ENCODE peak calls at places on chromosome 10, in eight cellular contexts. P is aorta; C is caudate nucleus; O is effector memory CD4-positive, alpha-beta T cell; F is heart left ventricle; I is stomach; D is spleen; W is SK-N-MC. Y is an unnamed sample.

GRCh38 chr10:62618576-62619408 is 185.7 kb upstream of the ADO start:
- DNase-seq in I (no peak), F (no peak), P (peak), D (peak), C (no peak), W (peak), O (no peak), Y (peak)

GRCh38 chr10:111222961-111223360 is 146.1 kb downstream of the ADRA2A start:
- DNase-seq in C (no peak), O (no peak), W (no peak), F (no peak), P (no peak), D (no peak), I (no peak), Y (no peak)

GRCh38 chr10:101485681-101486554 is 102.1 kb downstream of the POLL start:
- DNase-seq in W (peak), C (peak), P (no peak), D (no peak), F (no peak), O (no peak), I (no peak), Y (peak)

GRCh38 chr10:114262478-114262877 is 23.4 kb downstream of the VWA2 start:
- DNase-seq in D (no peak), I (no peak), W (no peak), P (no peak), O (no peak), F (no peak), C (no peak), Y (no peak)

GRCh38 chr10:94005050-94005449 is 11.3 kb downstream of the PLCE1 start:
- DNase-seq in I (no peak), F (no peak), P (no peak), D (no peak), C (no peak), W (no peak), O (no peak), Y (no peak)

GRCh38 chr10:34861293-34862004 is 46.4 kb upstream of the PARD3 start:
- DNase-seq in C (no peak), F (peak), O (no peak), W (no peak), I (peak), P (no peak), D (no peak), Y (no peak)

GRCh38 chr10:103983367-103983911 is 16.5 kb downstream of the SLK start:
- DNase-seq in F (no peak), P (no peak), D (no peak), I (no peak), W (no peak), O (no peak), C (no peak), Y (no peak)

GRCh38 chr10:74027702-74028101 is 29.8 kb downstream of the VCL start:
- DNase-seq in P (no peak), D (no peak), C (no peak), O (no peak), W (no peak), I (no peak), F (no peak), Y (no peak)

GRCh38 chr10:490256-490655 is 199.2 kb downstream of the DIP2C start:
- DNase-seq in I (peak), W (no peak), P (no peak), C (no peak), O (no peak), F (no peak), D (peak), Y (no peak)

GRCh38 chr10:100654835-100655759 is 90.3 kb upstream of the PAX2 start:
- DNase-seq in W (no peak), P (no peak), I (no peak), F (no peak), D (peak), O (no peak), C (no peak), Y (no peak)

GRCh38 chr10:117339569-117339968 is 35.7 kb downstream of the PDZD8 start:
- DNase-seq in D (no peak), I (no peak), W (no peak), F (no peak), O (no peak), C (no peak), P (no peak), Y (no peak)

GRCh38 chr10:17026686-17027485 is 102.7 kb downstream of the CUBN start:
- DNase-seq in I (no peak), W (no peak), P (no peak), D (no peak), F (no peak), O (peak), C (no peak), Y (no peak)

GRCh38 chr10:72597897-72598296 is 28.0 kb downstream of the MICU1 start:
- DNase-seq in D (no peak), P (no peak), C (no peak), O (no peak), F (no peak), W (no peak), I (no peak), Y (no peak)

GRCh38 chr10:71694567-71694968 is 25.0 kb downstream of the C10orf105 start:
- DNase-seq in O (no peak), D (peak), W (no peak), P (peak), C (no peak), I (peak), F (no peak), Y (peak)

GRCh38 chr10:19432000-19432399 is 383.4 kb downstream of the MALRD1 start:
- DNase-seq in D (no peak), P (no peak), F (no peak), C (no peak), O (no peak), I (no peak), W (no peak), Y (no peak)

GRCh38 chr10:69089638-69090599 is 2.0 kb downstream of the SRGN start:
- DNase-seq in I (peak), D (peak), P (peak), O (peak), C (no peak), F (no peak), W (no peak), Y (no peak)

GRCh38 chr10:27981744-27982143 is 17.1 kb downstream of the ODAD2 start:
- DNase-seq in W (no peak), C (no peak), P (no peak), D (no peak), I (no peak), F (no peak), O (no peak), Y (no peak)

GRCh38 chr10:69172241-69172998 is 7.6 kb upstream of the SUPV3L1 start:
- DNase-seq in O (no peak), I (no peak), P (no peak), F (no peak), W (no peak), D (no peak), C (no peak), Y (no peak)

GRCh38 chr10:64959883-64960282 is 1438.7 kb downstream of the REEP3 start:
- DNase-seq in F (no peak), D (no peak), I (no peak), C (no peak), P (no peak), W (no peak), O (no peak), Y (no peak)

GRCh38 chr10:50375051-50375452 is 123.7 kb upstream of the ASAH2 start:
- DNase-seq in D (no peak), O (no peak), C (no peak), W (no peak), P (no peak), I (no peak), F (no peak), Y (no peak)

GRCh38 chr10:36492590-36493510 is 632.5 kb upstream of the ANKRD30A start:
- DNase-seq in P (no peak), O (no peak), I (no peak), C (no peak), D (no peak), W (no peak), F (no peak), Y (no peak)

GRCh38 chr10:45224219-45224841 is 91.1 kb downstream of the OR13A1 start:
- DNase-seq in D (no peak), O (no peak), C (no peak), I (no peak), F (no peak), W (no peak), P (peak), Y (no peak)

GRCh38 chr10:86117051-86117450 is 249.5 kb downstream of the GRID1 start:
- DNase-seq in F (no peak), W (no peak), O (no peak), D (no peak), C (no peak), P (no peak), I (no peak), Y (no peak)

GRCh38 chr10:7233259-7233991 is 177.4 kb downstream of the SFMBT2 start:
- DNase-seq in D (no peak), W (no peak), P (no peak), C (no peak), I (no peak), O (no peak), F (no peak), Y (peak)

GRCh38 chr10:3774814-3775670 is 10.0 kb downstream of the KLF6 start:
- DNase-seq in W (no peak), P (peak), F (no peak), O (no peak), I (no peak), C (no peak), D (no peak), Y (no peak)

GRCh38 chr10:20817116-20817515 is 80.0 kb downstream of the NEBL start:
- DNase-seq in P (no peak), D (no peak), C (no peak), I (no peak), O (no peak), F (no peak), W (no peak), Y (no peak)

GRCh38 chr10:129631870-129632623 is 165.0 kb downstream of the MGMT start:
- DNase-seq in O (no peak), P (no peak), C (no peak), D (no peak), I (no peak), F (no peak), W (no peak), Y (no peak)

GRCh38 chr10:69929575-69929974 is 123.1 kb upstream of the MACROH2A2 start:
- DNase-seq in P (no peak), F (no peak), O (no peak), C (no peak), W (no peak), I (no peak), D (no peak), Y (no peak)

GRCh38 chr10:128263891-128264688 is 137.9 kb upstream of the MKI67 start:
- DNase-seq in P (peak), O (peak), C (peak), I (peak), D (no peak), F (peak), W (no peak), Y (peak)

GRCh38 chr10:100744980-100745881 is at the start of gene PAX2:
- DNase-seq in P (no peak), I (no peak), F (no peak), C (no peak), D (no peak), W (no peak), O (no peak), Y (no peak)

GRCh38 chr10:122192142-122192541 is 79.0 kb upstream of the BTBD16 start:
- DNase-seq in F (no peak), P (peak), O (no peak), W (no peak), D (no peak), I (no peak), C (no peak), Y (no peak)

GRCh38 chr10:117248700-117249465 is 8.0 kb downstream of the SLC18A2 start:
- DNase-seq in P (no peak), F (no peak), D (no peak), I (no peak), W (no peak), O (no peak), C (no peak), Y (no peak)

GRCh38 chr10:3570855-3571266 is 214.1 kb downstream of the KLF6 start:
- DNase-seq in P (peak), I (no peak), O (no peak), D (no peak), W (no peak), F (no peak), C (no peak), Y (no peak)

GRCh38 chr10:120800528-120801323 is 50.4 kb upstream of the WDR11 start:
- DNase-seq in W (no peak), D (no peak), C (no peak), F (no peak), I (no peak), O (no peak), P (no peak), Y (no peak)

GRCh38 chr10:58784361-58784760 is 271.7 kb downstream of the BICC1 start:
- DNase-seq in W (no peak), D (no peak), P (no peak), I (no peak), O (no peak), C (no peak), F (no peak), Y (no peak)

GRCh38 chr10:97494863-97495506 is 3.2 kb downstream of the MMS19 start:
- DNase-seq in W (no peak), D (no peak), P (no peak), O (no peak), F (no peak), C (no peak), I (no peak), Y (no peak)

GRCh38 chr10:81838950-81839349 is 36.0 kb upstream of the NRG3 start:
- DNase-seq in F (no peak), I (no peak), P (no peak), W (no peak), D (no peak), O (no peak), C (no peak), Y (no peak)

GRCh38 chr10:81548160-81548559 is 326.8 kb upstream of the NRG3 start:
- DNase-seq in D (no peak), O (no peak), C (no peak), F (no peak), P (no peak), I (no peak), W (no peak), Y (no peak)

GRCh38 chr10:89532476-89532875 is 2.9 kb downstream of the SLC16A12 start:
- DNase-seq in C (no peak), P (no peak), O (no peak), W (no peak), I (no peak), F (no peak), D (no peak), Y (no peak)

GRCh38 chr10:89536013-89536354 is 590 bp upstream of the SLC16A12 start:
- DNase-seq in C (no peak), I (no peak), O (no peak), W (no peak), P (no peak), F (no peak), D (no peak), Y (no peak)

GRCh38 chr10:89535185-89536012 is at the start of gene SLC16A12:
- DNase-seq in I (no peak), C (no peak), O (no peak), P (peak), F (no peak), D (no peak), W (no peak), Y (no peak)

GRCh38 chr10:89537361-89537760 is 2.0 kb upstream of the SLC16A12 start:
- DNase-seq in C (no peak), O (no peak), W (no peak), F (no peak), P (no peak), I (no peak), D (no peak), Y (no peak)

DNA sequence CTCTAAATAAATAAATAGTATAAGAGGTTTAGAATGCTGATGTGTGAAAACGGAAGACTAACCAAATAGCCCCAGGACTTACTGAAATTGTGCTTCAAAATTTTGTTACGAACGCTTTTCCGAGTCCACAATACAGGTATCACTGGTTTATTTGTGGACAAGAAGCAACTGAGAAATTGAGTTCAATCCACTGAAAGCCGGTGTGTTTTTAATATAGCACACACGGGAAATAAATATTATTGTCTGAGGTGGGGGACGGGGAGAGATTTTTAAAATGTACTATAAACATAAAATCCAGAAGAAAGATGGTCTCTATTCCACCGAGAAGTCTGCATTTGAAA is 598 bp downstream of the SLC16A12 start:
- DNase-seq in W (no peak), C (no peak), P (no peak), D (no peak), F (no peak), O (no peak), I (no peak), Y (no peak)
- H3K27ac ChIP-seq in W (no peak), C (no peak), P (no peak), D (no peak), F (peak), O (no peak), I (no peak), Y (no peak)

GRCh38 chr10:113053091-113053490 is 103.0 kb downstream of the TCF7L2 start:
- DNase-seq in O (no peak), W (no peak), D (no peak), F (no peak), C (no peak), I (no peak), P (peak), Y (no peak)

GRCh38 chr10:113056030-113056429 is 106.0 kb downstream of the TCF7L2 start:
- DNase-seq in C (no peak), D (no peak), W (no peak), F (no peak), O (no peak), I (no peak), P (no peak), Y (no peak)

GRCh38 chr10:113055458-113055857 is 105.4 kb downstream of the TCF7L2 start:
- DNase-seq in I (no peak), W (no peak), P (no peak), O (no peak), D (no peak), F (no peak), C (no peak), Y (no peak)

GRCh38 chr10:113052076-113052830 is 102.2 kb downstream of the TCF7L2 start:
- DNase-seq in D (no peak), I (no peak), F (no peak), P (no peak), W (no peak), C (no peak), O (no peak), Y (no peak)

GRCh38 chr10:113053881-113054280 is 103.8 kb downstream of the TCF7L2 start:
- DNase-seq in P (no peak), I (no peak), W (no peak), C (no peak), D (no peak), O (no peak), F (no peak), Y (no peak)
- H3K27ac ChIP-seq in P (peak), I (no peak), W (no peak), C (no peak), D (no peak), O (no peak), F (peak), Y (peak)

DNA sequence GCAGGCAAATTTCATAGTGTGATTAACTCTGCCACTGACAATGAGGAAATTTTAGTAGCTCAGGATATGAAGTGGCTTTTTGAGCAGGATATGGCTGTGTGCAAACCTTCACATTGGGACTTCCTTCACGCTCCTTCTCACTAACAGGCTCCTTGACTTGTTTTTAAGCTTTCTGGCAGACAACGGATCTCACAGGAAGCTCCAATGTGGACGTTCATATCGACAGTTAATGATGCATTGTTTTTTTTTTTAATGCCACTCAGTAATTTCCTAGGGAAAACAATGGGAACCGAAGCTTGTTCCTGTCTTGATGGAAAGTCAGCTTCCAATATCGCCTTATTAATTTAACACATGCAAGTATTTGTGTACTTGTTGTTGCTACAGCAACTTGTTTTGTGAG is 84.8 kb downstream of the NRP1 start:
- DNase-seq in P (no peak), O (no peak), C (no peak), F (no peak), W (no peak), I (no peak), D (no peak), Y (no peak)
- H3K27ac ChIP-seq in P (no peak), O (no peak), C (no peak), F (peak), W (no peak), I (no peak), D (peak), Y (peak)

GRCh38 chr10:52999681-53000080 is 227.1 kb upstream of the MBL2 start:
- DNase-seq in W (no peak), F (no peak), I (no peak), P (no peak), O (no peak), C (no peak), D (no peak), Y (no peak)
- H3K27ac ChIP-seq in W (no peak), F (no peak), I (no peak), P (no peak), O (no peak), C (no peak), D (no peak), Y (no peak)

DNA sequence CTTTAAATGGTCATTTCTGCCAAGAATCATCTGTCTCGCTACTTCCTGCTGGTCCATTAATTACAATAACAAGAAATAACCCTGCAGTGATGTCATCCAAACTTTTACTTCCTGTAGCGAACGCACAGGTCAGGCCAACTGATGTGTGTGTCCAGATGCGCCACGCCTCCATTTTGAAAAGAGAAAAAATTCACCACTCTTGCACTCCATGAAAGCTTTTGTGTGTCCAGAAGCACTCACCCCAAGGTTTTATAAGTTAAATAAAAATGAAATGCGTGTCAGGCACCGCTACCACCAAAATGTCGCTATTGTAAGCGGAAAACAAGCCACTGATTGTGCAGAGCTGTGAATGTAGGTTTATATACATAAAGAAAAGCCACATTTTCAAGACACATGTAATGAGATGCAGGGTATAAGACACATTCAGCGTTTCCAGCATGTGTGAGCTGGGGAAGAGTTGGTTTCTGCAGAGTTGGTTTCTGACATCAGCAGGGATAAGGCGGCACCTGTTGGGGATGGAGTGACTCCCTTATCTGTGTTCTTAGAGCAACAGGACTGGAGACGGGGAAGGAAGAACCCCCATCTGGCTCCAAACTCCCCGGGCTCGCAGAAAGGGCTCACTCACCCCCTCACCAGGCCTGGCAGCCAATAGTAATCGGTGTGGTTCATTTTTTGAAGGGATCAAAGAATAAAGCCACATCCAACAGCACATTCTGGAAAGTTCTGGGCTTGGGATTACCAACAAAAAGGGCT is 83.3 kb downstream of the CTBP2 start:
- DNase-seq in P (peak), W (no peak), D (peak), O (no peak), C (no peak), I (no peak), F (no peak), Y (no peak)
- H3K27ac ChIP-seq in P (no peak), W (no peak), D (peak), O (no peak), C (peak), I (no peak), F (peak), Y (peak)

GRCh38 chr10:11949152-11949551 is 93.5 kb downstream of the UPF2 start:
- DNase-seq in D (no peak), F (no peak), W (no peak), P (no peak), O (no peak), I (no peak), C (no peak), Y (no peak)
- H3K27ac ChIP-seq in D (peak), F (no peak), W (no peak), P (no peak), O (no peak), I (no peak), C (no peak), Y (no peak)

GRCh38 chr10:12656518-12657142 is 307.3 kb downstream of the CAMK1D start:
- DNase-seq in D (no peak), I (no peak), F (no peak), O (no peak), P (no peak), W (no peak), C (no peak), Y (no peak)

GRCh38 chr10:12658526-12658925 is 309.2 kb downstream of the CAMK1D start:
- DNase-seq in I (no peak), W (no peak), C (no peak), P (no peak), F (no peak), D (no peak), O (no peak), Y (no peak)

GRCh38 chr10:12659706-12660105 is 310.4 kb downstream of the CAMK1D start:
- DNase-seq in O (no peak), F (no peak), W (no peak), D (no peak), I (no peak), C (no peak), P (no peak), Y (no peak)

GRCh38 chr10:12655940-12656339 is 306.6 kb downstream of the CAMK1D start:
- DNase-seq in C (no peak), F (no peak), I (no peak), P (no peak), D (no peak), O (no peak), W (no peak), Y (no peak)

GRCh38 chr10:12657489-12657888 is 308.1 kb downstream of the CAMK1D start:
- DNase-seq in W (no peak), O (no peak), D (no peak), I (no peak), F (no peak), C (no peak), P (no peak), Y (no peak)
- H3K27ac ChIP-seq in W (no peak), O (no peak), D (no peak), I (no peak), F (no peak), C (no peak), P (no peak), Y (no peak)

Y was measured in lung.